ENCODE peak calls at places on chromosomes 7 and 10, in six cellular contexts. T is heart left ventricle, S is iPS DF 6.9, L is fibroblast of lung, W is sigmoid colon, E is mesendoderm. B is an unnamed sample. For H3K36me3, the result is how much of the 10 kb centered on the place peaks cover.

GRCh38 chr7:18520450-18521235 is 25.1 kb downstream of the HDAC9 start:
- DNase-seq in E (no peak), T (no peak), L (peak), W (no peak), S (no peak), B (no peak)

GRCh38 chr7:40403664-40404476 is 269.1 kb downstream of the SUGCT start:
- DNase-seq in L (no peak), W (no peak), E (no peak), T (no peak), S (no peak), B (no peak)

GRCh38 chr10:88990528-88991160 is at the start of gene FAS:
- DNase-seq in L (peak), W (peak), E (peak), S (no peak), T (peak), B (peak)

GRCh38 chr10:118835682-118836326 is 81.0 kb upstream of the CACUL1 start:
- DNase-seq in T (no peak), W (no peak), L (peak), S (no peak), E (no peak), B (no peak)

GRCh38 chr10:47019546-47019945 is 108.3 kb downstream of the PTPN20 start:
- DNase-seq in L (no peak), E (no peak), W (no peak), T (no peak), S (no peak), B (no peak)

GRCh38 chr10:117165557-117166419 is 27.7 kb upstream of the VAX1 start:
- DNase-seq in L (peak), S (no peak), T (no peak), E (peak), W (no peak), B (peak)

GRCh38 chr7:5689118-5689517 is 92.3 kb downstream of the RNF216 start:
- DNase-seq in L (peak), T (no peak), W (no peak), S (no peak), E (no peak), B (no peak)

GRCh38 chr7:125599387-125599786 is 669.8 kb upstream of the POT1 start:
- DNase-seq in E (peak), T (no peak), S (no peak), L (no peak), W (no peak), B (no peak)

GRCh38 chr7:8201846-8202441 is 60.0 kb downstream of the ICA1 start:
- DNase-seq in T (peak), L (no peak), E (no peak), W (no peak), S (no peak), B (no peak)

GRCh38 chr7:119197872-119198527 is 973.5 kb downstream of the ANKRD7 start:
- DNase-seq in E (peak), W (no peak), L (peak), S (peak), T (no peak), B (peak)

GRCh38 chr7:66043681-66044497 is 31.7 kb upstream of the ASL start:
- DNase-seq in S (no peak), W (peak), L (peak), E (no peak), T (peak), B (no peak)

GRCh38 chr10:33330543-33331019 is 3.9 kb downstream of the NRP1 start:
- DNase-seq in S (peak), L (peak), T (peak), W (peak), E (peak), B (peak)

GRCh38 chr10:85175635-85176034 is 847.2 kb downstream of the CCSER2 start:
- DNase-seq in T (no peak), W (no peak), S (peak), E (peak), L (no peak), B (peak)

GRCh38 chr7:1567082-1567771 is 2.6 kb downstream of the PSMG3 start:
- DNase-seq in S (no peak), W (no peak), T (no peak), L (peak), E (no peak), B (no peak)

GRCh38 chr7:151941009-151941408 is 15.2 kb upstream of the GALNTL5 start:
- DNase-seq in E (no peak), L (no peak), W (no peak), T (no peak), S (no peak), B (no peak)

GRCh38 chr10:1560535-1561192 is 176.7 kb downstream of the ADARB2 start:
- DNase-seq in T (no peak), W (peak), E (no peak), S (no peak), L (no peak), B (no peak)

GRCh38 chr10:102235598-102235920 is 5.8 kb downstream of the PITX3 start:
- DNase-seq in S (no peak), T (no peak), W (no peak), L (peak), E (no peak), B (no peak)

GRCh38 chr10:110758898-110759297 is 112.8 kb upstream of the PDCD4 start:
- DNase-seq in S (no peak), W (no peak), L (peak), T (peak), E (peak), B (no peak)

GRCh38 chr7:2646680-2647571 is 15.1 kb downstream of the TTYH3 start:
- DNase-seq in W (no peak), E (peak), L (no peak), T (no peak), S (no peak), B (no peak)

GRCh38 chr7:35905555-35905954 is 104.7 kb downstream of the SEPTIN7 start:
- DNase-seq in E (no peak), L (peak), S (no peak), T (no peak), W (no peak), B (no peak)

GRCh38 chr7:103154042-103154441 is 5.1 kb upstream of the NAPEPLD start:
- DNase-seq in E (no peak), L (no peak), W (no peak), S (no peak), T (no peak), B (no peak)

GRCh38 chr7:149261321-149261828 is 621 bp upstream of the ZNF783 start:
- DNase-seq in T (no peak), W (no peak), L (peak), E (peak), S (no peak), B (no peak)

GRCh38 chr10:99531026-99531695 is 1.6 kb upstream of the NKX2-3 start:
- DNase-seq in L (no peak), T (no peak), W (peak), E (no peak), S (no peak), B (no peak)

GRCh38 chr7:1288390-1288995 is 55.8 kb downstream of the UNCX start:
- DNase-seq in E (no peak), W (no peak), L (no peak), T (no peak), S (no peak), B (no peak)

GRCh38 chr7:101410743-101411476 is 48.2 kb downstream of the COL26A1 start:
- DNase-seq in E (peak), W (no peak), S (peak), L (no peak), T (peak), B (peak)

GRCh38 chr7:6165075-6165474 is 107.3 kb downstream of the CYTH3 start:
- DNase-seq in S (no peak), E (no peak), W (no peak), L (no peak), T (no peak), B (no peak)

GRCh38 chr7:131076711-131077170 is 250.9 kb upstream of the MKLN1 start:
- DNase-seq in E (no peak), W (no peak), S (no peak), L (peak), T (no peak), B (no peak)

GRCh38 chr7:87370660-87371180 is 25.3 kb downstream of the CROT start:
- DNase-seq in S (no peak), L (peak), E (no peak), T (no peak), W (no peak), B (no peak)

GRCh38 chr7:53437336-53437735 is 401.9 kb downstream of the POM121L12 start:
- DNase-seq in E (peak), L (no peak), W (no peak), T (no peak), S (no peak), B (no peak)

GRCh38 chr7:159141159-159141558 is 3.5 kb downstream of the VIPR2 start:
- DNase-seq in L (no peak), W (no peak), E (no peak), T (no peak), S (no peak), B (no peak)

GRCh38 chr7:73342645-73343044 is 14.7 kb downstream of the FKBP6 start:
- DNase-seq in L (peak), E (peak), W (no peak), T (no peak), S (no peak), B (no peak)

GRCh38 chr10:59006511-59007306 is 169.7 kb upstream of the PHYHIPL start:
- DNase-seq in T (no peak), S (no peak), L (peak), E (no peak), W (no peak), B (no peak)

GRCh38 chr7:32536585-32536984 is 41.3 kb downstream of the AVL9 start:
- DNase-seq in T (no peak), E (no peak), W (no peak), S (no peak), L (peak), B (no peak)

GRCh38 chr10:102523250-102524029 is 19.7 kb downstream of the SUFU start:
- DNase-seq in T (peak), E (no peak), S (no peak), L (peak), W (no peak), B (no peak)

GRCh38 chr10:178208-178607 is 43.0 kb downstream of the ZMYND11 start:
- DNase-seq in W (no peak), L (peak), S (no peak), T (no peak), E (no peak), B (no peak)

GRCh38 chr7:4871930-4872675 is 10.3 kb upstream of the PAPOLB start:
- DNase-seq in T (no peak), S (no peak), L (no peak), W (no peak), E (peak), B (no peak)

GRCh38 chr10:96651998-96652431 is 65.2 kb upstream of the TM9SF3 start:
- DNase-seq in S (no peak), W (no peak), E (no peak), L (no peak), T (no peak), B (no peak)
- H3K4me3 ChIP-seq in S (no peak), W (no peak), E (no peak), L (no peak), T (no peak), B (no peak)

GRCh38 chr10:74827045-74827441 is 643 bp downstream of the KAT6B start:
- DNase-seq in L (no peak), S (no peak), T (no peak), E (no peak), W (no peak), B (no peak)

GRCh38 chr10:74827694-74828093 is 1.3 kb downstream of the KAT6B start:
- DNase-seq in S (no peak), E (no peak), W (no peak), T (no peak), L (no peak), B (no peak)

GRCh38 chr10:74835963-74836362 is 9.6 kb downstream of the KAT6B start:
- DNase-seq in E (no peak), W (no peak), S (no peak), L (no peak), T (no peak), B (no peak)

GRCh38 chr10:74826142-74827044 is at the start of gene KAT6B:
- DNase-seq in W (peak), T (peak), L (peak), E (peak), S (peak), B (peak)

DNA sequence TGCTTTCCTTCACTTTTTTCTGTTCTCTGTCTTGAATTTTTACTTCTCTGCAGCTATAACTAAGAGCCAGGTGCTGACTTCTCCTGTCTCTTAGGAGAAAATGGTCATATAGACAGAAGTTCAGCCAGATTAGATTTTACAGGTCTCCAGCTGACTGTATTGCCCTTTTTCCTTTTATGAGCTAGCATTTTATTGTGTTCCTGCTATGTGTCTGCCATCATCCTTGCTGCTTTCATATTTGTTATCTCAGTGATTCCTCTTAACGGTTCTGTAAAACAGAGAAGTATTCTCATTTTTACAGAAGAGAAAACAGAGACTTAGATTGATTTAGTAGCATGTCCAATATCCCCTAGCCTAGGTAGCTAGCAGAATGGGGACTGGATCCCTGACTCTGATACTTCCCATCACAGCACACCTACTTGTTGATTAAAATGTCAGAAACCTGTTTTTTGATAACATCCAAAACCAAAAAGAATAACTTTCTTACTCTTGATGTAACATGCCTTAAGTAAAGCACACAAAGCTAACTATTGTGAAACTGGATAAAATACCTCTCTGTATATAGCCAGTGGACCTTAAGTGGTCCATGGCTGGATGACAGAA is 5.2 kb downstream of the KAT6B start:
- DNase-seq in E (no peak), W (no peak), L (no peak), S (no peak), T (no peak), B (no peak)
- H3K27ac ChIP-seq in E (no peak), W (no peak), L (no peak), S (no peak), T (no peak), B (no peak)

DNA sequence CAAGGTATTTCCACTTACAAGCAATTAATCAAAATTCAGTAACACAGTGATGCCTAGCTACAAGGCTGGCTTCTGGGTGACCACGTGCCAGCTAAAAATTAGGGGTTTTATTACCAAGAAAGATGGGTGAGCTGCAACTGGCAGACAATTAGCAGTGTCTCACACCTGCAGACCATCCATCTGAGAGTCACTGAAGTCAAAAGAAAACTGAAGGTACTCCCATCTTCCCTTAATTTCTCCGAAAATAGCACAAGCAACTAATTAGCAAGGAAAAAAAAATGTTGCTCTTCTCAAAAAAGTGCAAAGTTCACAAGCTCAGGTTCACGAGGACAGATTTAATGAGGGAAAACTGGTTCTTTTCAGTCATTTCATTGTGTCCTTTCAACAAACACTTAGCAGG is 28.4 kb downstream of the RSU1 start:
- DNase-seq in L (no peak), S (no peak), T (no peak), E (no peak), W (no peak), B (no peak)
- H3K36me3 ChIP-seq in L (under half), S (under half), T (under half), E (under half), W (under half), B (under half)

DNA sequence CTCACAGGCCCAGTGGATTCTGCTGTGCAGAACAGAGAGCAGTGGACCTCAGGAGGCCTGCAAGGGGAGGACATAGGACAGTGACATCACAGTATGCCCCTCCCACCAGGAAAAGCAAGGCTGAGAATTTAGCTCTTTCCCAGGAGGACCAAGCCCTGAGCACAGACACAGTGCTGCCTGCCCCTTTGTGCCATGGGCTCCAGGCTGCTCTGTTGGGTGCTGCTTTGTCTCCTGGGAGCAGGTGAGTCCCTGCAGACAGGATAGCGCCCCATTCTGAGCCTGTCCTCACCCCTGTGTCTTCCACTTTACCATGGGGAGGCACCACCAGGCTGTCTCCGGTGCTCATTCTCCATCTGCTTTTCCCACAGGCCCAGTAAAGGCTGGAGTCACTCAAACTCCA is 63.0 kb upstream of the PRSS58 start:
- DNase-seq in L (no peak), E (no peak), T (no peak), W (no peak), S (no peak), B (no peak)
- H3K4me3 ChIP-seq in L (no peak), E (no peak), T (no peak), W (no peak), S (no peak), B (no peak)

B was measured in WERI-Rb-1.